ENCODE peak calls at places on chromosome 6, in seven cellular contexts. D, O, Z, E, X, F and Y are unnamed samples.

GRCh38 chr6:4957521-4958231 is 46.2 kb downstream of the RPP40 start:
- DNase-seq in O (no peak), D (no peak), E (no peak), F (no peak), X (no peak), Z (no peak), Y (no peak)

GRCh38 chr6:99026135-99026534 is 78.4 kb upstream of the FBXL4 start:
- DNase-seq in F (no peak), D (no peak), O (no peak), E (no peak), Z (no peak), X (peak), Y (no peak)

GRCh38 chr6:106560966-106561740 is 68.1 kb downstream of the RTN4IP1 start:
- DNase-seq in X (peak), Z (no peak), D (no peak), O (no peak), E (no peak), F (no peak), Y (peak)

GRCh38 chr6:124055986-124056385 is 252.3 kb downstream of the NKAIN2 start:
- DNase-seq in Z (no peak), E (no peak), D (no peak), X (no peak), O (no peak), F (no peak), Y (no peak)

GRCh38 chr6:165985926-165986646 is 181.6 kb downstream of the TBXT start:
- DNase-seq in F (no peak), D (no peak), O (no peak), X (no peak), Z (no peak), E (no peak), Y (no peak)

GRCh38 chr6:11802886-11803595 is 24.4 kb upstream of the ADTRP start:
- DNase-seq in X (no peak), Z (no peak), D (no peak), E (no peak), O (peak), F (no peak), Y (no peak)

GRCh38 chr6:25153079-25153478 is 126.1 kb upstream of the CARMIL1 start:
- DNase-seq in X (no peak), E (no peak), Z (no peak), F (no peak), D (no peak), O (no peak), Y (no peak)

GRCh38 chr6:52360601-52361346 is 1.2 kb upstream of the PAQR8 start:
- DNase-seq in Z (no peak), X (no peak), F (no peak), E (no peak), D (no peak), O (no peak), Y (no peak)

GRCh38 chr6:109001554-109001953 is 93.1 kb downstream of the SESN1 start:
- DNase-seq in D (no peak), F (no peak), Z (no peak), E (no peak), X (no peak), O (no peak), Y (no peak)

GRCh38 chr6:119226089-119226488 is 123.5 kb downstream of the MAN1A1 start:
- DNase-seq in O (no peak), F (no peak), X (no peak), E (no peak), Z (no peak), D (no peak), Y (no peak)

GRCh38 chr6:4977468-4977867 is 26.4 kb downstream of the RPP40 start:
- DNase-seq in E (no peak), O (no peak), X (no peak), F (no peak), Z (no peak), D (no peak), Y (no peak)

GRCh38 chr6:138538390-138539031 is 39.2 kb upstream of the NHSL1 start:
- DNase-seq in F (no peak), D (no peak), O (no peak), X (peak), E (no peak), Z (no peak), Y (peak)

GRCh38 chr6:87799651-87800050 is 97.6 kb upstream of the AKIRIN2 start:
- DNase-seq in F (no peak), Z (no peak), D (no peak), E (no peak), X (no peak), O (no peak), Y (no peak)

GRCh38 chr6:163133017-163133416 is 281.5 kb upstream of the QKI start:
- DNase-seq in E (no peak), Z (no peak), D (no peak), F (no peak), O (no peak), X (no peak), Y (no peak)

GRCh38 chr6:64280569-64280968 is 645.0 kb downstream of the PHF3 start:
- DNase-seq in E (no peak), F (no peak), D (no peak), Z (no peak), X (peak), O (peak), Y (peak)

GRCh38 chr6:157514659-157515496 is 133.9 kb downstream of the ZDHHC14 start:
- DNase-seq in X (peak), F (no peak), D (peak), E (no peak), Z (peak), O (no peak), Y (no peak)

GRCh38 chr6:31922942-31923341 is 4.6 kb upstream of the C2 start:
- DNase-seq in O (no peak), D (no peak), E (peak), F (no peak), X (no peak), Z (peak), Y (no peak)

GRCh38 chr6:53189554-53189953 is 40.9 kb upstream of the GCM1 start:
- DNase-seq in F (no peak), D (no peak), Z (no peak), X (peak), E (no peak), O (no peak), Y (peak)

GRCh38 chr6:74066168-74066871 is 370.3 kb downstream of the CD109 start:
- DNase-seq in O (no peak), E (no peak), D (no peak), Z (no peak), F (no peak), X (peak), Y (no peak)

GRCh38 chr6:4804095-4804494 is 27.9 kb downstream of the CDYL start:
- DNase-seq in X (peak), Z (no peak), F (no peak), E (no peak), D (no peak), O (peak), Y (no peak)

GRCh38 chr6:114366899-114367298 is 24.1 kb upstream of the HS3ST5 start:
- DNase-seq in E (no peak), D (no peak), Z (no peak), F (no peak), X (no peak), O (no peak), Y (no peak)

GRCh38 chr6:39074486-39074885 is 25.9 kb downstream of the GLP1R start:
- DNase-seq in X (no peak), O (no peak), Z (no peak), D (no peak), E (no peak), F (no peak), Y (no peak)

GRCh38 chr6:72111611-72112010 is 225.3 kb downstream of the RIMS1 start:
- DNase-seq in D (no peak), O (no peak), Z (no peak), E (no peak), X (no peak), F (no peak), Y (no peak)

GRCh38 chr6:15623282-15624116 is 39.3 kb downstream of the DTNBP1 start:
- DNase-seq in F (no peak), X (no peak), E (no peak), O (no peak), D (peak), Z (no peak), Y (no peak)

GRCh38 chr6:106522557-106522956 is 106.7 kb downstream of the RTN4IP1 start:
- DNase-seq in E (no peak), Z (no peak), F (no peak), D (no peak), O (no peak), X (no peak), Y (no peak)

GRCh38 chr6:81752969-81753708 is 658 bp upstream of the TENT5A start:
- DNase-seq in Z (no peak), F (no peak), X (peak), O (peak), D (peak), E (peak), Y (peak)

GRCh38 chr6:61200444-61200843 is 1085.6 kb downstream of the KHDRBS2 start:
- DNase-seq in E (no peak), Z (no peak), X (no peak), D (no peak), F (no peak), O (no peak), Y (no peak)

GRCh38 chr6:107800564-107801164 is 23.4 kb downstream of the SCML4 start:
- DNase-seq in O (no peak), Z (no peak), D (no peak), E (no peak), F (no peak), X (no peak), Y (no peak)

GRCh38 chr6:12484519-12484918 is 194.4 kb downstream of the EDN1 start:
- DNase-seq in D (no peak), Z (no peak), F (no peak), X (no peak), O (no peak), E (no peak), Y (no peak)

GRCh38 chr6:24313477-24314141 is 44.2 kb downstream of the DCDC2 start:
- DNase-seq in D (no peak), Z (no peak), F (no peak), O (no peak), E (no peak), X (peak), Y (no peak)